ENCODE peak calls at places on chromosomes 12 and 14, in four cellular contexts. N is mesendoderm, Y is substantia nigra, D is GM23248. E is an unnamed sample.

GRCh38 chr12:72012874-72013273 is 74.2 kb downstream of the TPH2 start:
- DNase-seq in N (no peak), D (no peak), Y (no peak), E (no peak)

GRCh38 chr12:7758346-7758745 is 6.7 kb upstream of the NANOGNB start:
- DNase-seq in Y (no peak), N (no peak), D (no peak), E (no peak)

GRCh38 chr12:52971701-52972329 is 22.9 kb downstream of the KRT18 start:
- DNase-seq in Y (no peak), D (peak), N (peak), E (no peak)

GRCh38 chr12:118727196-118727595 is 254.1 kb upstream of the SRRM4 start:
- DNase-seq in N (no peak), Y (no peak), D (no peak), E (no peak)

GRCh38 chr14:66003082-66003740 is 483.0 kb upstream of the CCDC196 start:
- DNase-seq in N (no peak), Y (no peak), D (no peak), E (no peak)

GRCh38 chr12:47651368-47652254 is 54.2 kb downstream of the RPAP3 start:
- DNase-seq in Y (peak), N (peak), D (peak), E (peak)

GRCh38 chr12:57864811-57865751 is 18.6 kb upstream of the CTDSP2 start:
- DNase-seq in D (peak), N (peak), Y (no peak), E (peak)

GRCh38 chr12:65962921-65963883 is 138.9 kb downstream of the HMGA2 start:
- DNase-seq in Y (no peak), D (no peak), N (peak), E (no peak)

GRCh38 chr12:7161811-7162210 is 27.7 kb upstream of the PEX5 start:
- DNase-seq in N (no peak), D (peak), Y (no peak), E (no peak)

GRCh38 chr12:124774462-124775167 is 89.0 kb downstream of the SCARB1 start:
- DNase-seq in Y (no peak), N (peak), D (peak), E (peak)

GRCh38 chr12:43238281-43238680 is 313.7 kb downstream of the ADAMTS20 start:
- DNase-seq in D (no peak), Y (no peak), N (no peak), E (no peak)

GRCh38 chr14:23052182-23052623 is 5.1 kb downstream of the CDH24 start:
- DNase-seq in Y (no peak), D (no peak), N (peak), E (no peak)

GRCh38 chr12:100168562-100168961 is 25.9 kb upstream of the BLTP3B start:
- DNase-seq in D (no peak), N (no peak), Y (no peak), E (no peak)

GRCh38 chr12:40534828-40535227 is 157.4 kb upstream of the CNTN1 start:
- DNase-seq in N (peak), Y (no peak), D (no peak), E (no peak)

GRCh38 chr14:31893156-31893813 is 183.8 kb upstream of the ARHGAP5 start:
- DNase-seq in D (no peak), N (no peak), Y (no peak), E (no peak)

GRCh38 chr12:32891956-32892355 is 4.6 kb downstream of the PKP2 start:
- DNase-seq in N (peak), Y (no peak), D (peak), E (peak)

GRCh38 chr14:49194067-49194466 is 392.1 kb downstream of the RPS29 start:
- DNase-seq in Y (no peak), N (no peak), D (no peak), E (no peak)

GRCh38 chr14:85574849-85575616 is 45.1 kb downstream of the FLRT2 start:
- DNase-seq in Y (no peak), D (no peak), N (peak), E (no peak)

GRCh38 chr12:104055686-104056388 is 5.8 kb upstream of the GLT8D2 start:
- DNase-seq in Y (no peak), N (peak), D (peak), E (no peak)

GRCh38 chr12:33825986-33826602 is 196.2 kb upstream of the ALG10 start:
- DNase-seq in N (no peak), D (no peak), Y (no peak), E (no peak)

GRCh38 chr12:42422785-42423184 is 96.8 kb downstream of the PPHLN1 start:
- DNase-seq in D (no peak), Y (no peak), N (no peak), E (no peak)

GRCh38 chr12:24198070-24198469 is 248.6 kb upstream of the SOX5 start:
- DNase-seq in Y (no peak), N (no peak), D (no peak), E (no peak)

GRCh38 chr12:87870061-87870460 is 159.1 kb downstream of the C12orf50 start:
- DNase-seq in Y (no peak), D (peak), N (no peak), E (no peak)

GRCh38 chr14:38221077-38221476 is 13.4 kb downstream of the SSTR1 start:
- DNase-seq in Y (no peak), N (no peak), D (no peak), E (no peak)

GRCh38 chr12:116818341-116818856 is 62.8 kb downstream of the HRK start:
- DNase-seq in Y (no peak), N (no peak), D (peak), E (no peak)

GRCh38 chr14:62670526-62670925 is 374.7 kb downstream of the KCNH5 start:
- DNase-seq in Y (no peak), N (no peak), D (no peak), E (no peak)

GRCh38 chr12:78568326-78569020 is 296.1 kb upstream of the SYT1 start:
- DNase-seq in N (no peak), Y (no peak), D (peak), E (no peak)

GRCh38 chr12:65157091-65157490 is 12.3 kb upstream of the LEMD3 start:
- DNase-seq in D (no peak), N (no peak), Y (no peak), E (no peak)

GRCh38 chr12:56931474-56931978 is 2.7 kb downstream of the SDR9C7 start:
- DNase-seq in Y (no peak), N (peak), D (peak), E (no peak)

GRCh38 chr12:94263011-94263786 is 114.8 kb downstream of the PLXNC1 start:
- DNase-seq in N (no peak), Y (no peak), D (peak), E (no peak)

GRCh38 chr12:30874455-30875313 is 51.9 kb upstream of the TSPAN11 start:
- DNase-seq in Y (no peak), N (peak), D (no peak), E (no peak)

GRCh38 chr12:47862157-47862556 is 42.5 kb upstream of the HDAC7 start:
- DNase-seq in N (no peak), Y (no peak), D (no peak), E (no peak)

GRCh38 chr12:24821691-24822090 is 127.2 kb downstream of the BCAT1 start:
- DNase-seq in D (peak), N (no peak), Y (no peak), E (no peak)

GRCh38 chr14:37588667-37588955 is 6.4 kb downstream of the FOXA1 start:
- DNase-seq in N (no peak), Y (no peak), D (no peak), E (no peak)

GRCh38 chr12:13293086-13293485 is 96.6 kb downstream of the EMP1 start:
- DNase-seq in D (peak), Y (no peak), N (no peak), E (no peak)

GRCh38 chr14:92500491-92500941 is 13.1 kb upstream of the RIN3 start:
- DNase-seq in D (no peak), Y (no peak), N (peak), E (no peak)

GRCh38 chr14:95496111-95496681 is 20.3 kb downstream of the SYNE3 start:
- DNase-seq in Y (no peak), N (peak), D (peak), E (no peak)

GRCh38 chr14:89720741-89721315 is 233.7 kb downstream of the EFCAB11 start:
- DNase-seq in N (no peak), D (no peak), Y (no peak), E (no peak)

DNA sequence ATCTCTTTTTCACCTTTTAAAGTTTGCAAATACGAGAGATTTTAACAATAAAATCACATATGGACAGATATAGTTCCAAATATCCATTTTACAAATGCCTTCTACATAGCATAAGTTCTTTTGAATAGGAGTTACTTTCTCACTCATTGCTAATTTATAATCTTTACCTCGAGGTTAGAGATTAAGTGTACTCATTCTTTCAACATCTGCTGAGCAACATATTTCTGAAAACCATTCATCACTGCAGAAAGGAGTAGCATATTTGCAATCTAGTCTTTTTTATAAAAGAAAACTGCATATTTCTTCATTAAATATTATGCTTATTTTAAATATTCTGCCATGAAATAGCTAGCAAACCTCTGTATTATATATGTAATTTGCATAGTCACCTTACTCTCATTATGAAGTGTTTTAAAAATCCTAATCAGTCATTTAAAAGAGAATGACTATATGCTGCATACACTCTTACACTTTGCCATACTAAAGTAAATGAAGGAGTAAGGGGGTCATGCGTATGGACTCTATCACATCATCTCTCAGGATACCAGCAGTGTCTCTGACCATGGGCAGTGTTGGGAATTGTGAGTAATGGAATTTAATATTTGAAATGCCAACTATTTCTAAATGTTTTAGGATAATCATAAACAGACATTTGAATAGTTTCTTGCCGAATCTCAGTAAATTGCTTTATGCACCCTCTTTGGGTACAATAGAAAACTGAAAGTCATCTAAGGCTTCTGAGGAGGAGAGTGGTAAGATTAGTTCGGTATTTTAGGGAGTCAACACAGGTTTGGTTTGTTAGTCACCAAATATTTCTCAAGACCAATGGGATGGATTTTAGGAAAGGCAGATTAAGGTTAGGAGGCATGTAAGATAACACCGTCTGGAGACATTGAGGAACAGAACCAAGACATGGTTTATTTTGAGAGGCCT is 524.8 kb upstream of the ATP2B1 start:
- DNase-seq in D (peak), Y (no peak), N (no peak), E (no peak)
- H3K27ac ChIP-seq in D (peak), Y (no peak), N (no peak), E (no peak)

DNA sequence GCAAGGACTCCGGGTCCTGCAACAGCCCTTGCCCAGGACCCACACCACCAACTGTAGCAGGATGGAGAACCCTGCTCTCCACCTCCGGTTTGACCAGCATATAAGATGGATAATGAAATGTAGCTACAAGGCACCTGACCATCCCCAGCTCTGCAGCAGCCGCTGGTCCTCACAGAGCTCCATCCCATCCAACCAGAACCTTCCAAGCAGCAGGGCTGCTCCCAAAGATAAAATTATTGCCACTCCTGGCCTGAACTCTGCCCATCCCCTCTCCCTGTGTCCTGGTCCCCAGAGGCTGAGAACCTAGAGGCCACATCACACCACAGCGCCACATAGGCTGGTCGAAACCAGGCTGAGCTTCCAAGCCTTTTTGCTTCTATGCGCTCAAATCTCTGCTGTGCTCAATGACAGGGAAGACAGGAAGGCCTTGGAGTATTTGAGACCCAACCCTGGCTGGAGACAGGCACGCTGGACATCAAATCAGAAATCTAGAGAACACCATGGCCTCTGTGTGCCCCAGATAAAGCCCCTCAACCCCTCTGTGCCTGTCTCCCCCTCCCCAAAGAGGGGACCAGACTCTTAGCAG is 4.2 kb downstream of the CDK2AP1 start:
- DNase-seq in N (no peak), Y (no peak), D (no peak), E (no peak)
- H3K27ac ChIP-seq in N (no peak), Y (peak), D (no peak), E (peak)

GRCh38 chr14:100098171-100098570 is 32.9 kb downstream of the EVL start:
- DNase-seq in D (no peak), Y (no peak), N (no peak), E (no peak)
- H3K27ac ChIP-seq in D (no peak), Y (no peak), N (no peak), E (no peak)

GRCh38 chr14:104799239-104799599 is 1.7 kb upstream of the ZBTB42 start:
- DNase-seq in Y (no peak), D (no peak), N (no peak), E (no peak)
- H3K27ac ChIP-seq in Y (peak), D (no peak), N (no peak), E (no peak)

GRCh38 chr14:103748539-103748867 is 32.9 kb downstream of the ZFYVE21 start:
- DNase-seq in D (no peak), N (no peak), Y (no peak), E (no peak)

GRCh38 chr14:103749452-103749851 is 33.8 kb downstream of the ZFYVE21 start:
- DNase-seq in D (no peak), N (no peak), Y (no peak), E (no peak)

GRCh38 chr14:103744621-103745395 is 29.2 kb downstream of the ZFYVE21 start:
- DNase-seq in Y (no peak), N (no peak), D (no peak), E (no peak)

GRCh38 chr14:103745424-103745823 is 29.8 kb downstream of the ZFYVE21 start:
- DNase-seq in N (no peak), D (no peak), Y (no peak), E (no peak)

GRCh38 chr14:103746706-103747105 is 31.1 kb downstream of the ZFYVE21 start:
- DNase-seq in N (no peak), Y (no peak), D (peak), E (no peak)
- H3K27ac ChIP-seq in N (no peak), Y (no peak), D (no peak), E (no peak)

GRCh38 chr14:79256311-79256879 is 954.9 kb downstream of the DIO2 start:
- DNase-seq in D (no peak), N (peak), Y (no peak), E (no peak)

GRCh38 chr14:79265366-79265765 is 945.9 kb downstream of the DIO2 start:
- DNase-seq in Y (no peak), D (peak), N (no peak), E (no peak)

DNA sequence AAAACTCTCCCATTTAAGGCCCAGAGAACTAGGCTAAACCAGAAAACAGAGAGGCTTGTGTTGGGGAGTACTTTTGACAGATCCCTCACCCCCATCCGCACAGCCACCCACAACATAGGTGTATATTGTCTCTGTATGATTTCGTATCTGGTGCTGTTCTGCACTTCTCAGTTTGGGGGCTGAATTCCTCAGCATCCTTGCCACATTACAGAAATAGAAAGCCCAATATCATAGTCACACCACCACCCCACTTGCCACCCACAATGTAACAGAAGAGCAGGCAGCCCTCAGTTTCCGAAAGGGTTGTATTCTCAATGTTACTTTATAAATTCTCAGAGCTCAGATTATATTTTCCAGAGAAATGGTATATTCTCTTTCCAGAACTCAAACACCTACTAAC is 950.9 kb downstream of the DIO2 start:
- DNase-seq in Y (no peak), N (no peak), D (no peak), E (peak)
- H3K27ac ChIP-seq in Y (no peak), N (no peak), D (no peak), E (no peak)

GRCh38 chr12:108633534-108634224 is at the start of gene SELPLG:
- DNase-seq in Y (no peak), N (no peak), D (no peak), E (no peak)
- H3K27ac ChIP-seq in Y (peak), N (no peak), D (no peak), E (peak)

GRCh38 chr14:34056081-34056480 is 105.2 kb upstream of the EGLN3 start:
- DNase-seq in Y (no peak), D (no peak), N (no peak), E (no peak)
- H3K27ac ChIP-seq in Y (no peak), D (no peak), N (no peak), E (no peak)

DNA sequence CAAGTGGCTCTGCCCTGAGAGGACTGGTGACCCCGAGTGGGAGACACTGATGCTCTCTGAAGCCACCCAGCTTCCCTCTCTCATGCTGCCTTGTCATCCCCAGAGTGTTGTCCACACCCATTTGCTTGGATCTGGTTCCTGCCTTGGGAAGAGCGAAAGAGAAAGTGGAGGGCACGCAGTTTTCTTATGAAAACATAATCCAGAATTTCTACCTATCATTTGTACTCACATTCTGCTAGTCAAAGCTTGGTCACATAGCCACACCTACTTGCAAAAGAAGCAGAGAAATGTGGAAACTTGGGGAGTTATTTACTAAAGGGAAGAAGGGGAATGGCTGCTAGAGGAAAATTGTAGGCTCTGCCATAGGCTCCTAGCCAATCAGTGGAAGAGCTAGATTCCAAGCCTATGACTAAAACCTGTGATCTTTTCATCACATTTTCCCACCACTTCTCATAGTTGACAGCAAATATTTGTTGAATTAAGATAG is 326.3 kb downstream of the ZFP36L1 start:
- DNase-seq in Y (no peak), D (peak), N (no peak), E (no peak)
- H3K27ac ChIP-seq in Y (no peak), D (peak), N (no peak), E (no peak)

DNA sequence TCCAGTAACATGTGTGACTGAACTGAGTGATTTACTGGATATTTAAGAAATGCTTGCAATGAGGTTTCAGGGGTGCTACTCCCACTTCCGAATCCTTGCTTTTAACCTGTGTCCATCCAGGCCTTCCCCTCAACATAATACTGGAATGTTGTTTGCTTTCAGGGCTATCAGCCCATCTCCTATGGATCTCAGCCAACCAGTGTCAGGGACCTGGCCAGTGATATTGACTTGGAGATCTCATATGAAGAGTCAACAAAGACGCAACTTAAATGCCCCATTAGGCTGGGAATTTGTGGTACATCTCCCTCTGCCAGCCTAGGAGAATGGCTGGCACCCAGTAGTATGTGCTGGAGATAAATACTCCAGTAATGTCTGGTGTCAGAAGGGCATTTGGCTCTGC is 889 bp upstream of the IFT43 start:
- DNase-seq in N (no peak), Y (no peak), D (no peak), E (no peak)
- H3K27ac ChIP-seq in N (no peak), Y (no peak), D (no peak), E (no peak)